ENCODE peak calls at places on chromosomes 7 and 10, in nine cellular contexts. P, I, C, S, H, Q, U, F and B are unnamed samples.

GRCh38 chr10:132143162-132143561 is 43.6 kb upstream of the DPYSL4 start:
- DNase-seq in P (no peak), I (no peak), C (no peak), S (no peak), H (no peak), Q (no peak), U (no peak), F (no peak), B (no peak)

GRCh38 chr10:58731276-58731675 is 218.6 kb downstream of the BICC1 start:
- DNase-seq in P (no peak), I (no peak), C (no peak), S (no peak), H (no peak), Q (no peak), U (no peak), F (no peak), B (no peak)

GRCh38 chr10:7789390-7789789 is 1.4 kb downstream of the ATP5F1C start:
- DNase-seq in P (no peak), I (peak), C (no peak), S (no peak), H (no peak), Q (no peak), U (no peak), F (peak), B (no peak)

GRCh38 chr7:16430133-16430532 is 8.8 kb upstream of the CRPPA start:
- DNase-seq in P (no peak), I (no peak), C (no peak), S (no peak), H (no peak), Q (no peak), U (no peak), F (no peak), B (no peak)

GRCh38 chr10:133009218-133009954 is 67.0 kb upstream of the CFAP46 start:
- DNase-seq in P (no peak), I (peak), C (peak), S (peak), H (peak), Q (no peak), U (no peak), F (peak), B (no peak)

GRCh38 chr7:108034586-108034985 is 31.6 kb upstream of the LAMB1 start:
- DNase-seq in P (no peak), I (peak), C (no peak), S (no peak), H (no peak), Q (no peak), U (no peak), F (no peak), B (no peak)

GRCh38 chr7:90250601-90251303 is 5.8 kb downstream of the CFAP69 start:
- DNase-seq in P (no peak), I (no peak), C (no peak), S (no peak), H (no peak), Q (no peak), U (no peak), F (no peak), B (no peak)

GRCh38 chr7:82044497-82045080 is 274.7 kb upstream of the HGF start:
- DNase-seq in P (peak), I (peak), C (no peak), S (peak), H (no peak), Q (no peak), U (no peak), F (peak), B (no peak)

GRCh38 chr7:815284-816216 is 16.7 kb upstream of the SUN1 start:
- DNase-seq in P (no peak), I (peak), C (no peak), S (no peak), H (peak), Q (peak), U (no peak), F (peak), B (no peak)

GRCh38 chr10:16933799-16934198 is 116.6 kb upstream of the RSU1 start:
- DNase-seq in P (no peak), I (no peak), C (no peak), S (no peak), H (no peak), Q (no peak), U (no peak), F (no peak), B (no peak)

GRCh38 chr7:16881809-16882208 is at the start of gene AGR3:
- DNase-seq in P (no peak), I (no peak), C (no peak), S (peak), H (no peak), Q (no peak), U (no peak), F (no peak), B (no peak)

GRCh38 chr7:45703911-45704682 is 129.9 kb downstream of the ADCY1 start:
- DNase-seq in P (no peak), I (no peak), C (no peak), S (peak), H (peak), Q (no peak), U (peak), F (no peak), B (no peak)

GRCh38 chr7:27154901-27155815 is 1.3 kb downstream of the HOXA7 start:
- DNase-seq in P (no peak), I (peak), C (peak), S (peak), H (peak), Q (peak), U (peak), F (no peak), B (no peak)

GRCh38 chr7:32319019-32319382 is 171.2 kb downstream of the LSM5 start:
- DNase-seq in P (no peak), I (no peak), C (no peak), S (no peak), H (no peak), Q (no peak), U (no peak), F (no peak), B (no peak)
- H3K4me3 ChIP-seq in P (no peak), I (no peak), C (no peak), S (peak), H (no peak), Q (no peak), U (no peak), F (peak), B (no peak)

DNA sequence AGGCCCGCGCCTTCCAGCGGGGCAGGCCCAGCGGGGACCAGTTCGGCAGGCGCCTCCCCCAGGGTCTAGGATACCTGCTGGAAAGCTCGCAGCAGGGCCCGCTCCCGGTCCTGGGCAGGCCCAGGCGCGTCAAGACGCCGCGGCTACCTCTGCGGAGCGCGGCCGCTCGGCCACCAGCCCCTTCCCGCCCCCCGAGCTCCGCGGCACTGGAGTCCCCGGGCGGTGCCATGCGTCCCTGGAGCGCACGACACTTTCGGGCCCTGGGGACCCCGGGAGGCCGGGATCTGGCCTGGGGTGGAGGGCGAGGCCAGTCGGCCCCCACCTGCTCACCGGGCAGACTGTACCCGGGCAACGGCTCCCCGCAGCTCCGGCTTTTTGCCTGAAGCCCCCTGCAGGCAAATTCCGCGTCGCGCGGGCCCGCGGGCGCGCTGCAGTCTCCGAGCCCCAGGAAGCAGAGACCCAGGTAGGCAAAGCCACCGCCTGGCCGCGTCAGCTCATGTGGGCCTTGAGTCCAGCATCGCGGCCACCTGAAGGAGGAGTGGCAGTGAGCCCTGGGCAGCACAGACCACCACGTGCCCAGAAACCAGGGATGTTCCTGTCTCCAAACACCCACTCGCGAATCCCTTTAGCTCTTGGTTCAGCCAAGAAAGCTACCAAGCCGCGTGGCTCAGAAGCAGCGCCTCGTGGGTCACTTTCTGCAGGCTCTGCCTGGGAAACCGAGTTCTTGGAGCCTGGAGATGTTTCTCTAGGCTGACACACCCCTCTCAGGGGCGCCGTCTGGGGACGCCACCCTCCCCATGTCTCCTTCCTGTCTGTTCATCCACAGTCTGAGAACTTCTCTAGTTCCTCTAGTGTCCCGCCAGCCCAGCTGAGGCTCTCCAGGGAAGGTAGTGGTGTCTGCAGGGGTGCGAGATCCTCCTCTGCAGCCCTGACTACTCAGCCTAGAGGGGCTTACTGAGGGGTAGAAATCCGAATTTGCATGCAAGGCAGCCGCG is 46.1 kb upstream of the APBB1IP start:
- DNase-seq in P (no peak), I (no peak), C (no peak), S (no peak), H (no peak), Q (peak), U (no peak), F (peak), B (no peak)
- TF ChIP-seq POLR2A in P (no peak), I (no peak), C (no peak), S (no peak), H (no peak), Q (no peak), U (no peak), F (no peak), B (no peak)

DNA sequence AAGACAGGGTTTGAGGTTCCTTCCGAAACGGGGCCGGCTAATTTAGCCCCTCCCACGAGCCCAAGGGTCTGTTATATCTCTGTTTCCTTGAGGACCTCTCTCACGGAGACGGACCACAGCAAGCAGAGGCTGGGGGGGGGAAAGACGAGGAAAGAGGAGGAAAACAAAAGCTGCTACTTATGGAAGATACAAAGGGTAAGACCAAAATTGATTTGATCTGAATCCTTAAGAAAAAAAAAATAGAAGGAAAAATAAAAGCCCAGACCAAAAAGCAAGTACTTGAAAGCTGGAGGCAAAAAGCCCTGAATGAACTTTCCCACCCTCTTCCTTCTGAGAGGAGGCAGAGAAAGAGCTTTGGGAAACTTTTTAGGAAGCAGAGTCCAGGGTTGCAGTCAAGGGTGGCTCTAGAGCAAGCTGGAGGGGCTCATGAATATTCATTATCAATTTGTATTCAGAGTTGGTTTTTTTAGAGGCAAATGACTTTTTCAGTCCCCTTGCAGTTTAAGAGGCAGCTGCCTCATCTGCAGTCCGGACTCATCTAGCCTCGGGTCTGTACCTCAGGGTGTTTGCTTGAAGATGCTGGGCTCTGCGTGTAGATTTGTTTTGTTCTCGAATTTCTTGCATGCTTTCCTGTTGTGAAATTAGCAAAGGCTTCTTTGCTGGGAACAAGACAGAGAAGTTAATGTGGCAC is at the start of gene ENTPD1:
- DNase-seq in P (no peak), I (no peak), C (peak), S (no peak), H (no peak), Q (no peak), U (no peak), F (no peak), B (no peak)
- H3K4me3 ChIP-seq in P (no peak), I (peak), C (peak), S (peak), H (no peak), Q (peak), U (peak), F (peak), B (peak)

GRCh38 chr10:125719173-125720001 is at the start of gene EDRF1:
- DNase-seq in P (peak), I (peak), C (peak), S (peak), H (peak), Q (peak), U (peak), F (peak), B (peak)
- TF ChIP-seq POLR2A in P (peak), I (peak), C (peak), S (no peak), H (peak), Q (peak), U (peak), F (peak), B (no peak)

GRCh38 chr7:24428676-24429075 is 144.6 kb upstream of the PALS2 start:
- DNase-seq in P (no peak), I (no peak), C (no peak), S (no peak), H (no peak), Q (no peak), U (no peak), F (no peak), B (no peak)

GRCh38 chr7:24425664-24426063 is 141.7 kb downstream of the NPY start:
- DNase-seq in P (no peak), I (no peak), C (no peak), S (no peak), H (no peak), Q (no peak), U (no peak), F (no peak), B (no peak)

GRCh38 chr7:24432677-24433076 is 140.6 kb upstream of the PALS2 start:
- DNase-seq in P (no peak), I (no peak), C (no peak), S (no peak), H (no peak), Q (no peak), U (no peak), F (no peak), B (no peak)

GRCh38 chr7:24422611-24423010 is 138.6 kb downstream of the NPY start:
- DNase-seq in P (no peak), I (no peak), C (no peak), S (no peak), H (no peak), Q (no peak), U (no peak), F (no peak), B (no peak)

GRCh38 chr7:24427048-24427447 is 143.1 kb downstream of the NPY start:
- DNase-seq in P (no peak), I (no peak), C (no peak), S (no peak), H (no peak), Q (no peak), U (no peak), F (no peak), B (no peak)
- H3K4me3 ChIP-seq in P (no peak), I (no peak), C (no peak), S (no peak), H (no peak), Q (peak), U (no peak), F (no peak), B (no peak)

GRCh38 chr10:119706521-119707278 is 19.1 kb upstream of the INPP5F start:
- DNase-seq in P (no peak), I (no peak), C (no peak), S (no peak), H (no peak), Q (no peak), U (no peak), F (no peak), B (no peak)
- TF ChIP-seq POLR2A in P (no peak), I (no peak), C (no peak), S (no peak), H (no peak), Q (no peak), U (no peak), F (no peak), B (no peak)

DNA sequence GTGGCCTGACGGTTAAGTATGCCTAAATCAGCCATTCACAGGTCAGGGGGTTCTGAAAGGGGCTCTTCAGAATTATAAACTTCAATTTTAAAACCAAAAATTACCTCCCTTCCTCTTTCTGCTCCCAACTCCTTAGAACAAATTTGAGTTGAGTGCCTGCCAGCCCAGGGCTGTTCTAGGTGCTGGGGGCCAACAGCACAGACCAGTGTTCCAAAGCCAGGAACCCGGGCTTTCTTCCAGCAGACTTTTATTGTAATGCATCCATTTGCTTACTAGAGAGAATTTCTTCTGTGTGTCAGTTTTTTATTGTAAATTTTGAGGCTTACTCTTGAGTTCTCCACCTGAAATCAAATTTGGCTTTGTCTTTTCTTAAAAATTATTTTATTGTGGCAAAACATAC is 238.5 kb downstream of the CACNB2 start:
- DNase-seq in P (no peak), I (no peak), C (no peak), S (no peak), H (no peak), Q (no peak), U (no peak), F (peak), B (no peak)
- H3K4me3 ChIP-seq in P (no peak), I (no peak), C (no peak), S (no peak), H (no peak), Q (no peak), U (no peak), F (no peak), B (no peak)

GRCh38 chr10:44971935-44972792 is 6.4 kb downstream of the DEPP1 start:
- DNase-seq in P (no peak), I (peak), C (no peak), S (no peak), H (peak), Q (no peak), U (peak), F (no peak), B (no peak)

GRCh38 chr10:44974628-44975431 is 3.8 kb downstream of the DEPP1 start:
- DNase-seq in P (peak), I (peak), C (peak), S (peak), H (peak), Q (peak), U (peak), F (peak), B (no peak)

GRCh38 chr10:44974082-44974627 is 4.5 kb downstream of the DEPP1 start:
- DNase-seq in P (no peak), I (peak), C (no peak), S (no peak), H (no peak), Q (no peak), U (no peak), F (no peak), B (no peak)

GRCh38 chr10:44972874-44973306 is 5.7 kb downstream of the DEPP1 start:
- DNase-seq in P (no peak), I (peak), C (no peak), S (no peak), H (no peak), Q (no peak), U (no peak), F (no peak), B (no peak)

DNA sequence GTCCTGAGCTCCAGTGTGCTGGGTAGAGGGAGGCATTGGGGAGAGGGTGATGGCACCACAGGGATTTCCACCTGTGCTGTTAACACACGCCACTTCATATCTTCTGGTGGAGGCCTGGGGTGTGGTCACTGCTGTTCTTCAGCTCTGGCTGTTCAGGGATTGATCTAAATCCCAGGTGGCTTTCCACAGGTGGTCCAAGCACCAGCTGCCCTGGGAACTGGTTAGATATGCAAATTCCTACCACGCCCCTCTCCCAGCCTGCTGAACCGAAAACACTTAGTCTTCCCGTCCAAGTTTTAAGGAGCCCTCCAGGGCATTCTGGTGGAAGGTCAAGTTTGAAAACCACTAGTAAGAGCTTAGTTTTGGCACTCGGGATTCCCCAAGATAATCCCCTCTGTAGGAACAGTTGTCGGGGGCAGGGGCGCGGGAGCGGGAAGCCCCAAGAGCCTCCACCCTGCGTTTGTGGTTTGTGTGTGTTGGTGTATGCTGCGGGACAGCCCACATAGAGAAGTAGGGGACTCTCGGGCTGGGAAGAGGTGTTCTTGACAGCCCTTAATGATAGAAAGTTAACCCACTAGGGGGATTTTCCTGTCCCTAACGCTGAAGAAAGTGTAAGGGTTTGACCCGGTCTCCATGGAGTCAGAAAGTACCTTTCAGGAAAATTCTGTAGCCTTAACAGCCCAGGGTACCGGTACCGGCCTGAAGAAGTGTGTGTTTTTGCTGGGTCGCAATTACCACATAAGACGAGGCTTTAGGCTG is 5.1 kb downstream of the DEPP1 start:
- DNase-seq in P (no peak), I (peak), C (no peak), S (no peak), H (no peak), Q (no peak), U (no peak), F (no peak), B (no peak)
- TF ChIP-seq POLR2A in P (no peak), I (no peak), C (no peak), S (no peak), H (no peak), Q (no peak), U (no peak), F (no peak), B (no peak)

GRCh38 chr7:130993671-130994365 is 259.8 kb upstream of the KLF14 start:
- DNase-seq in P (no peak), I (peak), C (no peak), S (no peak), H (no peak), Q (no peak), U (no peak), F (no peak), B (peak)
- H3K4me3 ChIP-seq in P (no peak), I (no peak), C (no peak), S (no peak), H (no peak), Q (no peak), U (peak), F (no peak), B (no peak)